ENCODE peak calls at places on chromosome 4, in eight cellular contexts. One of them, this sample, is unnamed.

GRCh38 chr4:53313510-53313909 is 52.4 kb downstream of the SCFD2 start:
- DNase-seq in H1: no peak
- DNase-seq in transverse colon: no peak
- DNase-seq in esophagus muscularis mucosa: no peak
- DNase-seq in GM12878: no peak
- DNase-seq in A549: peak; percentile 5
- DNase-seq in ovary: no peak
- DNase-seq in upper lobe of left lung: no peak
- DNase-seq in this sample: no peak

GRCh38 chr4:54256491-54257167 is 27.5 kb downstream of the PDGFRA start:
- DNase-seq in H1: no peak
- DNase-seq in transverse colon: no peak
- DNase-seq in esophagus muscularis mucosa: peak; percentile 53
- DNase-seq in GM12878: no peak
- DNase-seq in A549: no peak
- DNase-seq in ovary: no peak
- DNase-seq in upper lobe of left lung: no peak
- DNase-seq in this sample: no peak

GRCh38 chr4:114807759-114808404 is 209.3 kb downstream of the UGT8 start:
- DNase-seq in H1: peak; percentile 15
- DNase-seq in transverse colon: no peak
- DNase-seq in esophagus muscularis mucosa: no peak
- DNase-seq in GM12878: no peak
- DNase-seq in A549: peak; percentile 4
- DNase-seq in ovary: no peak
- DNase-seq in upper lobe of left lung: no peak
- DNase-seq in this sample: no peak

GRCh38 chr4:155530857-155531256 is 135.8 kb upstream of the GUCY1A1 start:
- DNase-seq in H1: no peak
- DNase-seq in transverse colon: no peak
- DNase-seq in esophagus muscularis mucosa: no peak
- DNase-seq in GM12878: no peak
- DNase-seq in A549: no peak
- DNase-seq in ovary: no peak
- DNase-seq in upper lobe of left lung: no peak
- DNase-seq in this sample: no peak

GRCh38 chr4:106312377-106312776 is 3.6 kb downstream of the TBCK start:
- DNase-seq in H1: no peak
- DNase-seq in transverse colon: no peak
- DNase-seq in esophagus muscularis mucosa: no peak
- DNase-seq in GM12878: no peak
- DNase-seq in A549: no peak
- DNase-seq in ovary: no peak
- DNase-seq in upper lobe of left lung: no peak
- DNase-seq in this sample: no peak

GRCh38 chr4:52371861-52372260 is 287.2 kb downstream of the USP46 start:
- DNase-seq in H1: no peak
- DNase-seq in transverse colon: no peak
- DNase-seq in esophagus muscularis mucosa: no peak
- DNase-seq in GM12878: no peak
- DNase-seq in A549: no peak
- DNase-seq in ovary: no peak
- DNase-seq in upper lobe of left lung: no peak
- DNase-seq in this sample: no peak

GRCh38 chr4:1490906-1491629 is 84.8 kb upstream of the NKX1-1 start:
- DNase-seq in H1: no peak
- DNase-seq in transverse colon: no peak
- DNase-seq in esophagus muscularis mucosa: no peak
- DNase-seq in GM12878: no peak
- DNase-seq in A549: no peak
- DNase-seq in ovary: peak; percentile 23
- DNase-seq in upper lobe of left lung: peak; percentile 59
- DNase-seq in this sample: no peak

GRCh38 chr4:188987011-188987410 is 847.8 kb downstream of the TRIML1 start:
- DNase-seq in H1: no peak
- DNase-seq in transverse colon: no peak
- DNase-seq in esophagus muscularis mucosa: no peak
- DNase-seq in GM12878: no peak
- DNase-seq in A549: no peak
- DNase-seq in ovary: no peak
- DNase-seq in upper lobe of left lung: no peak
- DNase-seq in this sample: no peak

GRCh38 chr4:184293552-184293951 is 75.9 kb upstream of the ENPP6 start:
- DNase-seq in H1: no peak
- DNase-seq in transverse colon: peak; percentile 37
- DNase-seq in esophagus muscularis mucosa: peak; percentile 42
- DNase-seq in GM12878: no peak
- DNase-seq in A549: no peak
- DNase-seq in ovary: no peak
- DNase-seq in upper lobe of left lung: no peak
- DNase-seq in this sample: no peak

GRCh38 chr4:139232751-139233150 is 47.3 kb downstream of the MGARP start:
- DNase-seq in H1: no peak
- DNase-seq in transverse colon: no peak
- DNase-seq in esophagus muscularis mucosa: no peak
- DNase-seq in GM12878: no peak
- DNase-seq in A549: no peak
- DNase-seq in ovary: no peak
- DNase-seq in upper lobe of left lung: no peak
- DNase-seq in this sample: no peak

GRCh38 chr4:187606581-187606980 is 389.0 kb upstream of the ZFP42 start:
- DNase-seq in H1: no peak
- DNase-seq in transverse colon: peak; percentile 15
- DNase-seq in esophagus muscularis mucosa: no peak
- DNase-seq in GM12878: no peak
- DNase-seq in A549: peak; percentile 18
- DNase-seq in ovary: no peak
- DNase-seq in upper lobe of left lung: no peak
- DNase-seq in this sample: no peak

GRCh38 chr4:152431287-152431686 is 104.6 kb downstream of the FBXW7 start:
- DNase-seq in H1: no peak
- DNase-seq in transverse colon: no peak
- DNase-seq in esophagus muscularis mucosa: no peak
- DNase-seq in GM12878: no peak
- DNase-seq in A549: no peak
- DNase-seq in ovary: no peak
- DNase-seq in upper lobe of left lung: no peak
- DNase-seq in this sample: no peak

GRCh38 chr4:64539234-64539849 is 130.1 kb upstream of the TECRL start:
- DNase-seq in H1: no peak
- DNase-seq in transverse colon: peak; percentile 22
- DNase-seq in esophagus muscularis mucosa: no peak
- DNase-seq in GM12878: peak; percentile 13
- DNase-seq in A549: peak; percentile 15
- DNase-seq in ovary: no peak
- DNase-seq in upper lobe of left lung: no peak
- DNase-seq in this sample: no peak

GRCh38 chr4:69069085-69069484 is 27.2 kb upstream of the UGT2B7 start:
- DNase-seq in H1: no peak
- DNase-seq in transverse colon: no peak
- DNase-seq in esophagus muscularis mucosa: no peak
- DNase-seq in GM12878: no peak
- DNase-seq in A549: no peak
- DNase-seq in ovary: no peak
- DNase-seq in upper lobe of left lung: no peak
- DNase-seq in this sample: no peak

GRCh38 chr4:136643416-136643815 is 888.9 kb downstream of the PCDH18 start:
- DNase-seq in H1: no peak
- DNase-seq in transverse colon: no peak
- DNase-seq in esophagus muscularis mucosa: no peak
- DNase-seq in GM12878: no peak
- DNase-seq in A549: no peak
- DNase-seq in ovary: no peak
- DNase-seq in upper lobe of left lung: no peak
- DNase-seq in this sample: no peak

GRCh38 chr4:1666391-1666790 is 17.7 kb downstream of the FAM53A start:
- DNase-seq in H1: no peak
- DNase-seq in transverse colon: no peak
- DNase-seq in esophagus muscularis mucosa: no peak
- DNase-seq in GM12878: no peak
- DNase-seq in A549: no peak
- DNase-seq in ovary: no peak
- DNase-seq in upper lobe of left lung: no peak
- DNase-seq in this sample: no peak

GRCh38 chr4:140653718-140654515 is 85.2 kb upstream of the UCP1 start:
- DNase-seq in H1: no peak
- DNase-seq in transverse colon: no peak
- DNase-seq in esophagus muscularis mucosa: peak; percentile 39
- DNase-seq in GM12878: no peak
- DNase-seq in A549: no peak
- DNase-seq in ovary: no peak
- DNase-seq in upper lobe of left lung: no peak
- DNase-seq in this sample: no peak

GRCh38 chr4:140648716-140649115 is 80.0 kb upstream of the UCP1 start:
- DNase-seq in H1: no peak
- DNase-seq in transverse colon: no peak
- DNase-seq in esophagus muscularis mucosa: peak; percentile 37
- DNase-seq in GM12878: no peak
- DNase-seq in A549: no peak
- DNase-seq in ovary: no peak
- DNase-seq in upper lobe of left lung: no peak
- DNase-seq in this sample: no peak

GRCh38 chr4:140654516-140654855 is 85.7 kb upstream of the UCP1 start:
- DNase-seq in H1: no peak
- DNase-seq in transverse colon: no peak
- DNase-seq in esophagus muscularis mucosa: no peak
- DNase-seq in GM12878: no peak
- DNase-seq in A549: no peak
- DNase-seq in ovary: no peak
- DNase-seq in upper lobe of left lung: no peak
- DNase-seq in this sample: no peak

DNA sequence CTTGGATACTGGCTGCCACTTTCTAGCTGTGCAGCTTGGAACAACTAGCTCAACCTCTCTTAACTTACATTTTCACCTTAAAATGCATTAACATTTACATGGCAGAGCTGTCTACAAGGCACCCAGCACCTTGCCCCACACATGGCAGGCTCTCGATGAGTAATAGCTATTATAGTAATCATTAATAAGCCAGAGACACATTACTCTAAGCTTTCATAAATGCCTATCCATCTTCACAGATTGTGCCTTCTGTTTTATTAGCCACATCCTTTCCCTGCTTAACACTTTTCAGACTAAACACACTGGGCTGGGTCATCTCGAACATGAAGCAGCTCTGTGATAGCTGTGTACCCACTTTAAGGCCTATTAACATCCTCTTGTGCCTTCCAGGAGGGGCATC is 83.8 kb upstream of the UCP1 start:
- DNase-seq in H1: no peak
- DNase-seq in transverse colon: no peak
- DNase-seq in esophagus muscularis mucosa: peak; percentile 55
- DNase-seq in GM12878: no peak
- DNase-seq in A549: no peak
- DNase-seq in ovary: no peak
- DNase-seq in upper lobe of left lung: no peak
- DNase-seq in this sample: no peak
- H3K4me1 ChIP-seq in H1: peaks cover 2% of the 10 kb centered on the region
- H3K4me1 ChIP-seq in transverse colon: no peaks in the 10 kb centered on the region
- H3K4me1 ChIP-seq in esophagus muscularis mucosa: peaks cover 3% of the 10 kb centered on the region
- H3K4me1 ChIP-seq in GM12878: no peaks in the 10 kb centered on the region
- H3K4me1 ChIP-seq in A549: no peaks in the 10 kb centered on the region
- H3K4me1 ChIP-seq in ovary: peaks cover 1% of the 10 kb centered on the region
- H3K4me1 ChIP-seq in upper lobe of left lung: no peaks in the 10 kb centered on the region
- H3K4me1 ChIP-seq in this sample: no peaks in the 10 kb centered on the region

DNA sequence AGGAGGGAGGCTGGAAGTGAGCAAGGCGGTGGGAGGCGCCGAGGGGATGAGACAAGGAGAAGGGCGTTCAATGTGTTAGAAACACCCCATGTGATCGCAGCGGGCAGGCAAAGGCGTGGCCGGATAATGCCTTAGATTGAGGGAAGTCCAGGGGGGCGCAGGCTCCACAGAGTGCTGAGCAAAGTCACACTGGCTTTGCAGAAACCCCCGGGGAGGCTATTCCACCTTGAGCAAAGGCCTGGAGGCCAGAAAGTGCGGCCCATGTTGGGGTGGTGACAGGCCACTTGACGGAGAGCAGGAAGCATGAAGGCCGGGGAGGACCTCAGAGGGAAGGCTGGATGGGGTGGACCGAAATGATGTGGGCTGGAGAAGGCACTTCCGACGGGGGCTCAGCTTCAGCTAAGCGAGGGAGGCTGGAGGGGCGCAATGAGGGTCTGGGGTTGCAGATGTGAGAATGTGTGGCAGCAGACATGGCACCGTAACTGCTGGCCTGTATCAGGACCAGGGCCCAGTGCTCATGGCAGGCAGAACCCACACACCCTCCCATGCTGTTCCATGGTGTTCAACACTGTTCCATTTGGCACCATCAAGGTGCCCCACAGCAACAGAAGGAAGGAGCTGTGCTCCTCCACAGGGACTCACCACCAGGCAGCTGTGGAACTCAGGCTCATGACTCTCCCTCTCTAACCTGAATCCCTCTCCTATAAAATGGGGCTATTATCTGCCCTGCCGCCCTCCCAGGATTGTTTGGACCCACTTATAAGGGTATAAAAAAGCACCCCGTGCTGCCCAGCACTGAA is 50.3 kb downstream of the HMX1 start:
- DNase-seq in H1: no peak
- DNase-seq in transverse colon: no peak
- DNase-seq in esophagus muscularis mucosa: peak; percentile 72
- DNase-seq in GM12878: no peak
- DNase-seq in A549: no peak
- DNase-seq in ovary: peak; percentile 7
- DNase-seq in upper lobe of left lung: peak; percentile 28
- DNase-seq in this sample: no peak
- TF ChIP-seq EP300 in H1: no peak
- TF ChIP-seq EP300 in transverse colon: no peak
- TF ChIP-seq EP300 in esophagus muscularis mucosa: no peak
- TF ChIP-seq EP300 in GM12878: no peak
- TF ChIP-seq EP300 in A549: no peak
- TF ChIP-seq EP300 in ovary: no peak
- TF ChIP-seq EP300 in upper lobe of left lung: no peak
- TF ChIP-seq EP300 in this sample: no peak

DNA sequence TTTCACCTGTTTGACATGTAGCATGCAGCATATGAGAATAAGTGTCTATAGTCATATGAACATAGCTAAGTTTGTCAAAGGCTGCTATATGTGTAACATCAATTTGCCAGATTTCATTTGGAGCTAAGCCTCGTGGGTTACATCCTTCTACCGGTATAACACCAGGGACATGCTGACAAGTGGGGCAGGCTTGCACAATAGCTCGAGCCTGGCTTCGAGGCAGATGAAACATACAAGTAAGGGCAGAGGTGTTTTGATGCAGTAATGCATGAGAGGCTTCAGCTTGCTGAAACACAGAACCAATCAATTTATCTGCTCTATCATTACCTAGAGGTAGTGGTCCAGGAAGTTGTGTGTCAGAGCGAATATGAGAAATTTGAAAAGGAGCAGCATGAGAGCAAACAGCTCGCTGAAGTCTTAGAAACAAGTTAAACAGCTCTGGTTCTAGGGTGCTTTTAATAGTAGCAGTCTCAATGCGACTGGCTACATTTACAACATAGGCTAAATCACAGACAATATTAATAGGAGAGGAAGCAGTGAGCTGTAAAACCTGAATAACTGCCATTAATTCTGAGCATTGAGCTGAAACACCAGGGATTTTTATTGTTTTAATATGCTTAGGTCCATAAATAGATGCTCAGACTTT is 14.9 kb upstream of the UGDH start:
- DNase-seq in H1: no peak
- DNase-seq in transverse colon: no peak
- DNase-seq in esophagus muscularis mucosa: no peak
- DNase-seq in GM12878: no peak
- DNase-seq in A549: no peak
- DNase-seq in ovary: no peak
- DNase-seq in upper lobe of left lung: no peak
- DNase-seq in this sample: no peak
- H3K27ac ChIP-seq in H1: no peak overlapping the region
- H3K27ac ChIP-seq in transverse colon: no peak overlapping the region
- H3K27ac ChIP-seq in esophagus muscularis mucosa: no peak overlapping the region
- H3K27ac ChIP-seq in GM12878: no peak overlapping the region
- H3K27ac ChIP-seq in A549: peak overlapping the region; percentile 79
- H3K27ac ChIP-seq in ovary: no peak overlapping the region
- H3K27ac ChIP-seq in upper lobe of left lung: no peak overlapping the region
- H3K27ac ChIP-seq in this sample: no peak overlapping the region

GRCh38 chr4:7971881-7972500 is 32.3 kb upstream of the AFAP1 start:
- DNase-seq in H1: no peak
- DNase-seq in transverse colon: no peak
- DNase-seq in esophagus muscularis mucosa: no peak
- DNase-seq in GM12878: no peak
- DNase-seq in A549: no peak
- DNase-seq in ovary: no peak
- DNase-seq in upper lobe of left lung: no peak
- DNase-seq in this sample: no peak
- H3K4me1 ChIP-seq in H1: peaks cover 17% of the 10 kb centered on the region
- H3K4me1 ChIP-seq in transverse colon: peaks cover 39% of the 10 kb centered on the region
- H3K4me1 ChIP-seq in esophagus muscularis mucosa: peaks cover 61% of the 10 kb centered on the region
- H3K4me1 ChIP-seq in GM12878: peaks cover 28% of the 10 kb centered on the region
- H3K4me1 ChIP-seq in A549: peaks cover 60% of the 10 kb centered on the region
- H3K4me1 ChIP-seq in ovary: peaks cover 10% of the 10 kb centered on the region
- H3K4me1 ChIP-seq in upper lobe of left lung: peaks cover 40% of the 10 kb centered on the region
- H3K4me1 ChIP-seq in this sample: peaks cover 45% of the 10 kb centered on the region

This sample was measured in tibial nerve.